ENCODE peak calls at places on chromosome 22, in five cellular contexts. E, J, K, L and Y are unnamed samples.
A peak's percentile ranks its signal among the peaks of the same experiment; 100 is the strongest.

GRCh38 chr22:39947488-39948216 is 12.5 kb upstream of the TMA7B start:
- DNase-seq in J (no peak), L (no peak), K (no peak), E (no peak), Y (no peak)

GRCh38 chr22:18060646-18061620 is 16.9 kb upstream of the PEX26 start:
- DNase-seq in L (no peak), K (peak; percentile 14), E (no peak), J (no peak), Y (peak; percentile 46)

GRCh38 chr22:26974914-26975313 is 317.5 kb downstream of the MIAT start:
- DNase-seq in J (no peak), L (no peak), E (no peak), K (no peak), Y (no peak)

GRCh38 chr22:19291580-19292261 is at the start of gene CLTCL1:
- DNase-seq in J (peak; percentile 77), L (peak; percentile 94), K (peak; percentile 85), E (peak; percentile 86), Y (peak; percentile 85)

GRCh38 chr22:28333106-28333505 is 346.5 kb downstream of the TTC28 start:
- DNase-seq in K (no peak), J (no peak), E (no peak), L (no peak), Y (no peak)

GRCh38 chr22:42439821-42440674 is 7.8 kb upstream of the NFAM1 start:
- DNase-seq in J (peak; percentile 25), K (peak; percentile 42), E (no peak), L (peak; percentile 68), Y (peak; percentile 34)

GRCh38 chr22:29457730-29458129 is 19.3 kb downstream of the RFPL1 start:
- DNase-seq in E (no peak), L (no peak), J (peak; percentile 15), K (peak; percentile 43), Y (peak; percentile 51)

GRCh38 chr22:24497879-24498278 is 2.7 kb downstream of the UPB1 start:
- DNase-seq in J (no peak), K (no peak), L (no peak), E (no peak), Y (no peak)

GRCh38 chr22:32796865-32797573 is 4.5 kb upstream of the TIMP3 start:
- DNase-seq in J (peak; percentile 70), E (peak; percentile 86), K (peak; percentile 80), L (peak; percentile 78), Y (peak; percentile 71)
- TF ChIP-seq CTCF in J (peak; percentile 70), E (peak; percentile 89), K (peak; percentile 89), L (peak; percentile 53), Y (peak; percentile 92)

DNA sequence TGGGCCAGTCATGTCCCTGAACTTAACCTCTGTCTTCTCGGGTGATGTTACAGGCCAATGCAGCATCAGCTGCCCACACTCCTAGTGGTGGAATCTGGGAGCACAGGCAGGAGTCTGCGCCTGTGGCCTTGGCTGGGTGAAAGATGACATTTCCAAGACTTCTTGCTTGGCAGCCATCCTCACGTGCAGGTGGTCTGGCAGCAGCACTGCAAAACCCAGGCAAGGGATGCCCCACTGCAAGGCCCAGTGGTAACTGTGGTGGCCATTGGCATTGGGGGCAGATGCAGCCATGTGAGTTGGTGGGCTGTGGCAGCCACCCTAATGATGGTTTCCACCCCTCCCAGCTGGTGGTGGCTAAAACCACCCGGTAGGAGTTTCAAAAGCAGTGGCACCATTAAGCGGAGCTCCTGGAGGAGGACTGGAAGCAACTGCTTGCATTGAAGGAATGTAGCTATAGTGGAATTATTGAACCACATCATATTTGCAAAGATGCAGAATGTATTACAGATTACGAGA is 120.5 kb upstream of the TOP3B start:
- DNase-seq in J (no peak), E (no peak), L (no peak), K (no peak), Y (no peak)
- TF ChIP-seq CTCF in J (no peak), E (no peak), L (peak; percentile 19), K (peak; percentile 67), Y (peak; percentile 43)

DNA sequence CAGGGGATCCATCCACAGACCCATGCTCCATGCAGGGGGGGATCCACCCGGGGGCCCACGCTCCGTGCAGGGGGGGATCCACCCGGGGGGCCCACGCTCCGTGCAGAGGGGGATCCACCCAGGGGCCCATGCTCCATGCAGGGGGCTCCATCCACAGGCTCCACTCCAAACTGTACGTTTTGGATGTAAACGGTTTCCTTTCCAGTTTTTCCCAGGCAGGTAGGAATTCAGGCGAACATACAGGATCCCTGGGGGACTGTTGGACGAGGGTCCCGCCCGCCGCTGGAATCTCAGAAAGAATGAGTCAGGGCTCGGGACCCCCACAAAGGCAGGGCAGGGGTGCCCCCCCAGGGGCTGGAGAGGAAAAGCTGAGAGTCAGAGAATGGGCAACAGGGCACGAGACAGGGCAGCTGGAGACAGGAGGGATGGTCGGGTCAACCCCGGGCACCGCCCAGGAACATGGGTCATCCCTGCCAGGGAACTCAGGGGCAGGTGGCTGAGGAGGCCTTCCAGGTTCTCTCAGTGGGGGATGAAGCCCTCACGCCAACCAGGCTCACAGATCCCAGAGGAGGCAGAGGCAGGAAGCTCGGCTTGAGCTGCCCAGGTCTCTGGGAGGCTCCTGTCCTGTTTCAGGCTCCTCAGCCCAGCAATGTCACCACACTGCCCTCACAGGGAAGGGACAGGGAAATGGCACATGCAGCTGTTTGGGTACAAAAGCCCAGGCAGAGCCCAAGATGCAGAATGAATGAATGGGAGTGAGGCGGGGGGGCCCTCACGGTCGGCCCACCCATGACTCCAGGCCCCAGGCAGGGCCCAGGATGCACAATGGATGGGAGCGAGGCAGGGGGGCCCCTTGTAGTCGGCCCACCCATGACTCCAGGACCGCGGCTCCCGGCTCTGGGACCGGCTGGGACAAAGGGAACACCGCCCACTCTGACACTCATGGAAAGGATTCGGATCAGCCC is 200.2 kb downstream of the BRD1 start:
- DNase-seq in E (peak; percentile 14), L (peak; percentile 39), K (no peak), J (no peak), Y (peak; percentile 21)
- TF ChIP-seq CTCF in E (no peak), L (no peak), K (no peak), J (no peak), Y (no peak)

DNA sequence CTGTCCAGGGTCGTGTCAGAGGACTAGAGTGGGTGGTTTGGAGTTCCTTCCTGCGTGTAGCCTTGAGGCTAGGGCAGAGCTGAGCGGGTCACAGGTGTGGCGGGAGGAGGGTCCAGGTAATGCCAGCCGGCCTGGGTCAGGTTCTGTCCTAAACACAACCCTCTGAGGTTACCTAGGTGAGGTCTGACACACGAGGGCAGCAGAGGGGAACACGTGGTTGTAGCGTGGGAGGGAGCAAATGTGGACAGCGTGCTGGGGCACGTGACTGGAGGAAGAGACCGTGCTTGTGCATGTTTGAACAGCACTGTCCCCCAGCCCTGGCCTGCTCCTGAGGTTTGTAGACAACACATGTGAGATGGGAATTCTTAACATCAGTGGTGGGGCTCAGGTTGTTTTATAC is 13.1 kb downstream of the MOV10L1 start:
- DNase-seq in E (no peak), L (no peak), K (no peak), J (no peak), Y (no peak)
- TF ChIP-seq CTCF in E (no peak), L (no peak), K (no peak), J (no peak), Y (no peak)

GRCh38 chr22:37308385-37309200 is 26.3 kb downstream of the CYTH4 start:
- DNase-seq in J (no peak), L (no peak), K (no peak), E (no peak), Y (no peak)

GRCh38 chr22:37310075-37310606 is 27.8 kb downstream of the CYTH4 start:
- DNase-seq in E (no peak), K (no peak), J (no peak), L (no peak), Y (no peak)

GRCh38 chr22:37310815-37311595 is 28.7 kb downstream of the CYTH4 start:
- DNase-seq in L (peak; percentile 41), J (no peak), E (no peak), K (no peak), Y (no peak)

GRCh38 chr22:37311761-37312312 is 29.5 kb downstream of the CYTH4 start:
- DNase-seq in L (no peak), K (no peak), J (no peak), E (no peak), Y (no peak)

GRCh38 chr22:37309221-37310074 is 27.1 kb downstream of the CYTH4 start:
- DNase-seq in E (no peak), J (peak; percentile 38), K (no peak), L (peak; percentile 39), Y (no peak)
- TF ChIP-seq CTCF in E (no peak), J (no peak), K (no peak), L (no peak), Y (no peak)

GRCh38 chr22:45731798-45732495 is 60.3 kb downstream of the ATXN10 start:
- DNase-seq in J (no peak), E (no peak), L (no peak), K (peak; percentile 51), Y (no peak)
- TF ChIP-seq CTCF in J (no peak), E (peak; percentile 19), L (no peak), K (peak; percentile 30), Y (peak; percentile 40)